ENCODE peak calls at places on chromosomes 4 and X, in six cellular contexts. T, B, E, O, G and C are unnamed samples.

GRCh38 chr4:37604464-37604863 is 81.7 kb downstream of the RELL1 start:
- DNase-seq in O (no peak), G (peak; percentile 49), T (no peak), E (no peak), B (no peak), C (no peak)

GRCh38 chr4:17055788-17056187 is 157.3 kb upstream of the LDB2 start:
- DNase-seq in T (no peak), G (peak; percentile 90), E (no peak), O (no peak), B (no peak), C (no peak)

GRCh38 chrX:42241421-42241820 is 318.1 kb upstream of the CASK start:
- DNase-seq in O (no peak), B (no peak), G (no peak), T (no peak), E (no peak), C (no peak)

GRCh38 chr4:3254302-3255131 is 5.6 kb downstream of the MSANTD1 start:
- DNase-seq in G (no peak), E (no peak), T (no peak), B (no peak), O (peak; percentile 4), C (no peak)

GRCh38 chr4:107757293-107757692 is 37.3 kb upstream of the PAPSS1 start:
- DNase-seq in G (no peak), B (no peak), T (no peak), E (no peak), O (no peak), C (no peak)

GRCh38 chr4:1080961-1081688 is 32.2 kb downstream of the RNF212 start:
- DNase-seq in G (peak; percentile 54), T (no peak), O (no peak), B (no peak), E (no peak), C (peak; percentile 13)

GRCh38 chrX:13693341-13693871 is 4.5 kb downstream of the RAB9A start:
- DNase-seq in E (no peak), G (no peak), B (no peak), T (no peak), O (no peak), C (no peak)

GRCh38 chrX:68358679-68359078 is 74.6 kb downstream of the OPHN1 start:
- DNase-seq in T (no peak), E (no peak), O (no peak), B (no peak), G (no peak), C (no peak)

GRCh38 chrX:14697453-14697852 is 168.1 kb downstream of the GLRA2 start:
- DNase-seq in T (no peak), E (peak; percentile 7), B (peak; percentile 11), O (peak; percentile 22), G (peak; percentile 22), C (no peak)

GRCh38 chr4:10082459-10083272 is 33.9 kb downstream of the WDR1 start:
- DNase-seq in G (no peak), B (no peak), T (no peak), E (no peak), O (peak; percentile 8), C (no peak)

GRCh38 chrX:20066968-20067708 is 49.6 kb downstream of the MAP7D2 start:
- DNase-seq in B (no peak), E (peak; percentile 23), T (no peak), G (peak; percentile 59), O (no peak), C (no peak)

GRCh38 chrX:51825432-51825831 is 68.0 kb upstream of the MAGED1 start:
- DNase-seq in O (no peak), G (peak; percentile 26), T (no peak), B (no peak), E (no peak), C (no peak)

GRCh38 chr4:10079951-10080873 is 36.4 kb downstream of the WDR1 start:
- DNase-seq in E (no peak), B (no peak), G (no peak), T (no peak), O (peak; percentile 20), C (no peak)

GRCh38 chrX:91435465-91435864 is 826 bp downstream of the PABPC5 start:
- DNase-seq in O (peak; percentile 19), E (no peak), G (peak; percentile 13), T (no peak), B (no peak), C (no peak)

GRCh38 chr4:73019462-73020047 is 50.0 kb downstream of the COX18 start:
- DNase-seq in O (no peak), G (peak; percentile 63), T (no peak), E (peak; percentile 50), B (no peak), C (no peak)

GRCh38 chrX:149372861-149373260 is 132.2 kb downstream of the IDS start:
- DNase-seq in E (peak; percentile 21), B (no peak), O (no peak), G (no peak), T (no peak), C (no peak)

GRCh38 chrX:51743179-51743957 is at the start of gene GSPT2:
- DNase-seq in B (peak; percentile 46), O (peak; percentile 65), G (peak; percentile 83), E (no peak), T (no peak), C (peak; percentile 46)

GRCh38 chr4:85886665-85887064 is 411.7 kb downstream of the ARHGAP24 start:
- DNase-seq in O (no peak), B (no peak), T (no peak), E (no peak), G (no peak), C (no peak)

GRCh38 chr4:153458969-153459368 is 7.2 kb upstream of the TMEM131L start:
- DNase-seq in O (no peak), G (no peak), B (no peak), E (no peak), T (no peak), C (no peak)

GRCh38 chr4:147076179-147076578 is 130.5 kb upstream of the TTC29 start:
- DNase-seq in E (no peak), T (no peak), O (no peak), G (peak; percentile 19), B (no peak), C (no peak)

GRCh38 chr4:2400841-2401609 is 17.4 kb downstream of the ZFYVE28 start:
- DNase-seq in G (no peak), E (no peak), B (no peak), O (no peak), T (no peak), C (no peak)

GRCh38 chr4:55159851-55160250 is 34.5 kb upstream of the KDR start:
- DNase-seq in B (no peak), G (no peak), O (no peak), T (no peak), E (no peak), C (no peak)

GRCh38 chr4:108917255-108917654 is 154.4 kb upstream of the ETNPPL start:
- DNase-seq in T (no peak), O (no peak), E (no peak), G (no peak), B (no peak), C (no peak)

GRCh38 chr4:172786039-172786792 is 382.4 kb upstream of the GALNT7 start:
- DNase-seq in B (no peak), T (no peak), O (no peak), E (no peak), G (peak; percentile 48), C (no peak)

GRCh38 chr4:107896158-107896645 is 35.1 kb upstream of the CYP2U1 start:
- DNase-seq in B (no peak), T (no peak), O (no peak), G (peak; percentile 85), E (no peak), C (no peak)

GRCh38 chrX:46838974-46839480 is 2.2 kb downstream of the RP2 start:
- DNase-seq in B (no peak), G (no peak), E (no peak), T (no peak), O (no peak), C (no peak)

GRCh38 chr4:187992971-187993370 is 2.6 kb upstream of the ZFP42 start:
- DNase-seq in O (no peak), G (no peak), T (no peak), B (no peak), E (no peak), C (no peak)

GRCh38 chr4:153432971-153433752 is 33.0 kb upstream of the TMEM131L start:
- DNase-seq in B (peak; percentile 56), G (peak; percentile 77), E (no peak), T (peak; percentile 12), O (peak; percentile 16), C (peak; percentile 61)

GRCh38 chr4:142126890-142127497 is 490.6 kb downstream of the IL15 start:
- DNase-seq in B (peak; percentile 60), G (peak; percentile 88), E (peak; percentile 20), O (peak; percentile 38), T (no peak), C (peak; percentile 14)

GRCh38 chrX:76802698-76803097 is 375.2 kb downstream of the MAGEE1 start:
- DNase-seq in B (no peak), T (no peak), E (no peak), O (no peak), G (no peak), C (no peak)